ENCODE peak calls at places on chromosomes 1 and 21, in eight cellular contexts. E, I, L, G, R, P, D and O are unnamed samples.
A peak's percentile ranks its signal among the peaks of the same experiment; 100 is the strongest.

GRCh38 chr1:32454726-32455125 is 10.1 kb upstream of the ZBTB8B start:
- DNase-seq in E (no peak), I (peak; percentile 5), L (no peak), G (no peak), R (no peak), P (no peak), D (no peak), O (no peak)

GRCh38 chr1:152933196-152933595 is 13.8 kb upstream of the SPRR5 start:
- DNase-seq in E (no peak), I (no peak), L (no peak), G (no peak), R (no peak), P (no peak), D (no peak), O (no peak)

GRCh38 chr1:81453971-81454370 is 346.8 kb upstream of the ADGRL2 start:
- DNase-seq in E (no peak), I (no peak), L (no peak), G (no peak), R (no peak), P (no peak), D (no peak), O (no peak)

GRCh38 chr21:42459583-42460215 is 36.3 kb downstream of the RSPH1 start:
- DNase-seq in E (no peak), I (no peak), L (no peak), G (no peak), R (no peak), P (no peak), D (peak; percentile 38), O (no peak)

GRCh38 chr21:45768011-45768740 is 124.7 kb downstream of the PCBP3 start:
- DNase-seq in E (no peak), I (no peak), L (no peak), G (no peak), R (no peak), P (no peak), D (no peak), O (peak; percentile 74)

GRCh38 chr1:65003316-65003664 is 36.9 kb upstream of the JAK1 start:
- DNase-seq in E (no peak), I (no peak), L (no peak), G (no peak), R (no peak), P (no peak), D (no peak), O (no peak)

GRCh38 chr1:47569681-47570470 is 132.0 kb downstream of the FOXD2 start:
- DNase-seq in E (peak; percentile 77), I (peak; percentile 86), L (peak; percentile 79), G (no peak), R (no peak), P (no peak), D (peak; percentile 53), O (peak; percentile 98)

GRCh38 chr1:84603941-84604830 is 29.9 kb upstream of the CTBS start:
- DNase-seq in E (no peak), I (peak; percentile 92), L (peak; percentile 73), G (no peak), R (no peak), P (peak; percentile 13), D (no peak), O (peak; percentile 77)

GRCh38 chr1:151311589-151312331 is 15.5 kb downstream of the PI4KB start:
- DNase-seq in E (no peak), I (peak; percentile 100), L (peak; percentile 96), G (no peak), R (no peak), P (no peak), D (no peak), O (peak; percentile 95)

GRCh38 chr21:42113926-42114409 is 42.9 kb downstream of the UMODL1 start:
- DNase-seq in E (no peak), I (peak; percentile 13), L (no peak), G (no peak), R (no peak), P (no peak), D (no peak), O (peak; percentile 71)

GRCh38 chr1:86765073-86765472 is 60.7 kb downstream of the SH3GLB1 start:
- DNase-seq in E (no peak), I (no peak), L (no peak), G (no peak), R (no peak), P (no peak), D (no peak), O (no peak)

GRCh38 chr1:174815036-174815435 is 184.7 kb upstream of the CACYBP start:
- DNase-seq in E (no peak), I (peak; percentile 54), L (peak; percentile 89), G (peak; percentile 36), R (no peak), P (no peak), D (no peak), O (peak; percentile 35)